ENCODE peak calls at places on chromosomes 7 and 10, in seven cellular contexts. Q is NB4; Z is heart right ventricle; L is CD8-positive, alpha-beta T cell; I is mesothelial cell of epicardium; A is fibroblast of lung; B is cardiac fibroblast. E is an unnamed sample.

GRCh38 chr7:11760372-11760771 is 71.6 kb downstream of the THSD7A start:
- DNase-seq in Z (no peak), L (no peak), I (no peak), A (no peak), Q (peak), B (no peak), E (no peak)

GRCh38 chr10:5942471-5942870 is 34.9 kb downstream of the IL15RA start:
- DNase-seq in I (no peak), Z (peak), B (peak), A (no peak), Q (no peak), L (no peak), E (no peak)

GRCh38 chr7:30281791-30282190 is 2.6 kb upstream of the ZNRF2 start:
- DNase-seq in L (no peak), Z (no peak), Q (no peak), I (no peak), B (no peak), A (no peak), E (no peak)

GRCh38 chr10:1779796-1780195 is 42.5 kb upstream of the ADARB2 start:
- DNase-seq in I (no peak), L (no peak), Z (no peak), B (no peak), Q (no peak), A (no peak), E (no peak)

GRCh38 chr7:55336540-55336939 is 28.6 kb upstream of the LANCL2 start:
- DNase-seq in Z (no peak), B (no peak), A (no peak), L (no peak), I (no peak), Q (no peak), E (no peak)

GRCh38 chr7:90988523-90988922 is 275.7 kb upstream of the FZD1 start:
- DNase-seq in A (no peak), B (no peak), Z (no peak), L (no peak), Q (no peak), I (no peak), E (no peak)

GRCh38 chr7:73992104-73992562 is 35.8 kb upstream of the ELN start:
- DNase-seq in A (peak), L (no peak), Z (peak), B (peak), I (no peak), Q (no peak), E (no peak)

GRCh38 chr10:71368639-71369038 is 28.1 kb upstream of the CDH23 start:
- DNase-seq in L (no peak), Z (no peak), I (no peak), A (no peak), B (no peak), Q (no peak), E (no peak)

GRCh38 chr10:13206546-13207443 is 27.4 kb downstream of the UCMA start:
- DNase-seq in Q (peak), L (no peak), I (no peak), A (peak), Z (no peak), B (peak), E (no peak)

GRCh38 chr7:25619963-25620799 is 391.9 kb upstream of the NPVF start:
- DNase-seq in Q (peak), I (no peak), B (peak), A (no peak), Z (peak), L (peak), E (no peak)

GRCh38 chr10:91042069-91042468 is 121.2 kb upstream of the ANKRD1 start:
- DNase-seq in Z (no peak), L (no peak), I (no peak), A (no peak), Q (no peak), B (no peak), E (no peak)

GRCh38 chr7:133486-133885 is 58.9 kb upstream of the FAM20C start:
- DNase-seq in I (no peak), B (no peak), A (no peak), Q (peak), L (no peak), Z (no peak), E (no peak)

GRCh38 chr7:140672382-140673062 is at the start of gene ADCK2:
- DNase-seq in B (no peak), L (peak), Q (peak), Z (peak), A (no peak), I (no peak), E (no peak)

GRCh38 chr7:101817031-101817929 is at the start of gene CUX1:
- DNase-seq in L (peak), Z (peak), Q (peak), I (no peak), A (peak), B (no peak), E (no peak)

GRCh38 chr7:102024005-102024768 is 206.8 kb downstream of the CUX1 start:
- DNase-seq in A (no peak), Q (no peak), Z (peak), B (no peak), I (no peak), L (no peak), E (no peak)

GRCh38 chr10:49103761-49104160 is 11.6 kb downstream of the VSTM4 start:
- DNase-seq in I (no peak), Z (no peak), L (no peak), Q (no peak), A (no peak), B (no peak), E (no peak)

GRCh38 chr7:100400656-100401055 is 27.4 kb downstream of the PILRA start:
- DNase-seq in I (no peak), A (no peak), Z (no peak), L (no peak), B (no peak), Q (peak), E (no peak)

GRCh38 chr10:46541735-46542566 is 14.5 kb downstream of the GPRIN2 start:
- DNase-seq in Q (no peak), L (no peak), B (no peak), I (peak), A (no peak), Z (no peak), E (peak)

GRCh38 chr10:62732841-62733653 is 71.5 kb upstream of the ADO start:
- DNase-seq in L (peak), I (no peak), Q (peak), Z (no peak), A (peak), B (peak), E (no peak)

GRCh38 chr10:101140950-101141621 is 10.0 kb downstream of the TLX1 start:
- DNase-seq in I (no peak), Z (no peak), Q (no peak), L (no peak), B (no peak), A (no peak), E (no peak)

GRCh38 chr7:103991406-103991805 is 1.9 kb upstream of the RELN start:
- DNase-seq in B (no peak), Q (no peak), I (no peak), A (no peak), Z (no peak), L (no peak), E (no peak)

GRCh38 chr10:10629512-10629911 is 388.2 kb upstream of the CELF2 start:
- DNase-seq in Q (no peak), L (no peak), A (peak), I (no peak), Z (no peak), B (no peak), E (no peak)

GRCh38 chr7:71145906-71146901 is 14.3 kb downstream of the GALNT17 start:
- DNase-seq in A (no peak), I (no peak), Z (no peak), B (no peak), L (no peak), Q (no peak), E (no peak)

GRCh38 chr10:90148121-90148855 is 446.9 kb downstream of the KIF20B start:
- DNase-seq in A (peak), B (peak), Z (no peak), Q (peak), L (no peak), I (no peak), E (no peak)

GRCh38 chr10:133128126-133129081 is 31.6 kb upstream of the KNDC1 start:
- DNase-seq in B (no peak), Q (no peak), I (no peak), A (no peak), L (no peak), Z (no peak), E (no peak)

GRCh38 chr10:13439771-13440708 is 88.8 kb downstream of the BEND7 start:
- DNase-seq in B (peak), Z (peak), A (peak), Q (peak), L (peak), I (peak), E (no peak)

GRCh38 chr10:79984851-79985250 is 35.9 kb upstream of the SFTPD start:
- DNase-seq in B (no peak), I (no peak), A (peak), Q (no peak), Z (no peak), L (no peak), E (no peak)

GRCh38 chr10:33136781-33137180 is 178.8 kb upstream of the ITGB1 start:
- DNase-seq in Q (no peak), I (no peak), Z (no peak), L (no peak), B (no peak), A (peak), E (no peak)

GRCh38 chr7:99249985-99250575 is 22.6 kb upstream of the MYH16 start:
- DNase-seq in A (no peak), I (no peak), Z (no peak), B (no peak), Q (no peak), L (no peak), E (no peak)

GRCh38 chr7:139095194-139095659 is 14.3 kb downstream of the ZC3HAV1 start:
- DNase-seq in B (peak), A (no peak), I (no peak), Q (peak), Z (no peak), L (peak), E (no peak)
- TF ChIP-seq CTCF in B (no peak), A (no peak), I (no peak), Q (no peak), Z (no peak), L (no peak), E (no peak)

DNA sequence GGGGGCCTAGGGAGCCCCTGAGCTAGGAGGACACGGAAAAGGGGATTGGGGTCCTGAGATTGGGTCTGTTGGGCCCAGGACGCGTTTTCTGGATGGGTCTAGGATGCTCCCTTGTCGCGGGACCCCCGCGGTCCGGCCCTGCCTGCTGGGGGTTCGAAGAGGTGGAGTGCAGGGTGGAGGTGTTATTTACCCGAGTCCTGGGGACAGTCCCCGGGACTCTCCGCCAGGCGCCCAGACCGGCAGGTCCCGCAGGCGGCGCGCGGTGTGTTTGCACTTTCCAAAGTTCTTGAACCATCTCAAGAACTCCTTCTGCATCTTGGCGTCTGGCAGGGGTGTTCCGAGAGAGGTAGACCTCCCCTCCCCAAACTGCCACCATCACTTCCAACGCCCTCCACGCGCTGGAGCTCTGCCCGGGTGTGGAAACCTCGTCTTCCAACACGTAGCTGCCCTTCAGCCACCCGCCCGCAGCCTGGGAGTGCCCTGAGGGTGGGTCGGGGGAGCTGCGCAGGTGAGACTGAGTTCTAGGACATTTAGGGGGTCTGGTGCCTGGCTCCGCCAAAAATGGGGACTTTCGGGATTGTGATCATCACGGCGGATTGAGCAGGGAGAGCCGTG is 569 bp downstream of the CAV1 start:
- DNase-seq in Z (peak), I (no peak), B (no peak), L (no peak), Q (no peak), A (no peak), E (no peak)
- TF ChIP-seq CTCF in Z (no peak), I (no peak), B (peak), L (no peak), Q (no peak), A (no peak), E (no peak)

GRCh38 chr10:114427124-114427852 is 23.0 kb upstream of the AFAP1L2 start:
- DNase-seq in Z (no peak), Q (no peak), B (no peak), I (no peak), L (no peak), A (no peak), E (no peak)
- TF ChIP-seq CTCF in Z (no peak), Q (no peak), B (no peak), I (no peak), L (no peak), A (no peak), E (no peak)

GRCh38 chr10:110648743-110649651 is 4.9 kb downstream of the RBM20 start:
- DNase-seq in L (no peak), A (no peak), I (no peak), B (no peak), Z (no peak), Q (no peak), E (no peak)
- TF ChIP-seq CTCF in L (no peak), A (no peak), I (no peak), B (no peak), Z (no peak), Q (no peak), E (no peak)

DNA sequence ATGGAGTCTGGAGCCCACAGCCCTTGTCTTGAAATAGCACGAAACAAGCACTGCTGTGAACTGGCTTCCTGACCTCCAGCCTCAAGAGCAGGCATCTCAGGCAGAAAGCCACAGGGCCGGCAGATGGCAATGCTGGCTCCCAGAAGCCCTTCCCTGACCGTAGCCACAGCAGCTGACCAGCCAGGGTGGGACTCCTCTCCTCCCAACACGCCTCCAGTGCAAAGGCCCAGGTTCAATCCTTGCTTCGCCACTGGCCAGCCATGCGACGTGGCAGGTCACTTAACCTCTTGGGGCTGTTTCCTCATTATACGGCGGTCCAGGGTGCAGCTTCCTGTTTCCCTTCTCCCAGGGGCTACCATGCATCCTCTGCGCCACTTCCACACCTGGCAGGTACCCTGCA is 12.8 kb downstream of the PRKAG2 start:
- DNase-seq in Q (no peak), I (no peak), B (no peak), A (no peak), Z (no peak), L (no peak), E (no peak)
- TF ChIP-seq CTCF in Q (no peak), I (no peak), B (no peak), A (no peak), Z (no peak), L (no peak), E (no peak)

GRCh38 chr7:13989944-13990295 is 454 bp upstream of the ETV1 start:
- DNase-seq in I (no peak), Z (no peak), Q (no peak), A (no peak), L (no peak), B (no peak), E (no peak)

GRCh38 chr7:13991791-13992620 is 2.5 kb upstream of the ETV1 start:
- DNase-seq in L (no peak), A (peak), I (no peak), Q (no peak), Z (no peak), B (peak), E (no peak)

GRCh38 chr7:13992621-13992982 is 3.1 kb upstream of the ETV1 start:
- DNase-seq in A (no peak), Z (no peak), I (no peak), Q (no peak), L (no peak), B (no peak), E (no peak)

GRCh38 chr7:13990319-13990983 is 985 bp upstream of the ETV1 start:
- DNase-seq in A (peak), I (no peak), Z (peak), Q (peak), B (peak), L (no peak), E (peak)

DNA sequence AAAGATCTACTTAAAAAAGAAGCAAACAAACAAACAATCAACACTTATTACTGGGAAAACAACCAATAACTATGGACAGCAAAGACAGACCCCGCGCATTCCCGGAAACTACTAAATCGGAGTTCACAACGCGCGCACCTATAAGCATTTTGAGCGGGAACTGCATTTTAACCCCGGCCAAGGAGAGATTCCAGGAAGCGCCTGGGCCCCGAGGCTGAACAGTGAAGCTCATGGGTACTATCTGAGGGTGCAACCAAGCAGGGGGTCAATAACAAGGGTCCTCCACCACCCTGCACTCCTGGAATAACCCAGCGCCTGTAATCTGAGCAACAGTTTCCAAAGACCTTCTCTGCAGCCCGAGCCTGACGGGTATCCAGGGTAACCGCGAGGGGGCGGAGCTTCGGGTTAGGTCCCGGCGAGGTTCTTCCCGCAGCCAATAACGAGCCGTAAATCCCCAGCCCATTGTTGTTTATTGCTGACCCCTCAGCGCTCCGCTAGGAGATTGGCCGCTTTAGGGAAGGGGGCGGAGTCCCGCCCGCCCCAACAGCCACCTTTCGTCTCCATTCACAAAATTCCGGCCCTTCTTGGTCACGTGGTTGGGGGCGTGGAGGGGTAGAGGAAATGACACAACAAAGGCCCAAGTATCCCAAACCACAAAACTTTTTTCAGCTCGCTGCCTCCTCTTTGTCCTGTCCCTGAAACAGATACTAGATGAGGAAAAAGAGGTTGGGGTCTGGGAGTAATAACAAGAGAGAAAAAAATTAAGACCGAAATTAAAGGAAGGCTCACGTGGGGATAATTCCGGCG is 1.7 kb upstream of the ETV1 start:
- DNase-seq in A (peak), Q (peak), Z (peak), B (peak), L (peak), I (peak), E (peak)
- TF ChIP-seq CTCF in A (peak), Q (no peak), Z (no peak), B (no peak), L (no peak), I (peak), E (no peak)

DNA sequence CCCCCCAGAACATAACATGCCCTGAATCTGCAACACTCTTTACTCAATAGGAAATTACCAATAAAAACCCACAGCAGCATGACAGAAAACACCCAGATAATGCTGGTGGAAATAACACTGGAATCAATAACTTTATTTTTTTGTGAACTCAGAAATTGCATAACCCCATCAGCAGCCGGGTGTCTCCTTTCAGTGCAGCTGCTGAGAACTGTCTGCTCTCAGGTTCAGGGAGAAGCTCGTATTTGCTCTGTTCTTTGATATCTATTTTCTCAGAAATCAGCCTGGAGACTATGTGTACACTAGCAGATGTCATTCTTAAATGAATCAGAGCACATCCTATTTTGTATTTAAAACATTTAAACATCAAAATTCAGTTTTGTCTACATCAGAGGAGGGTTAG is 506.0 kb downstream of the POM121L12 start:
- DNase-seq in A (no peak), I (no peak), Q (no peak), Z (no peak), L (no peak), B (no peak), E (no peak)
- TF ChIP-seq CTCF in A (no peak), I (no peak), Q (no peak), Z (no peak), L (no peak), B (no peak), E (no peak)

E was measured in omental fat pad.